ENCODE peak calls at places on chromosomes 16 and 17, in eight cellular contexts. G is uterus, X is stomach, C is left lung, R is A549, Y is mucosa of descending colon, L is transverse colon, D is testis. F is an unnamed sample. For H3K9me3 and H3K4me1, the result is how much of the 10 kb centered on the place peaks cover.

GRCh38 chr17:17765359-17765758 is 71.4 kb downstream of the SREBF1 start:
- DNase-seq in G (no peak), X (no peak), C (no peak), R (no peak), Y (no peak), L (no peak), D (no peak), F (no peak)

GRCh38 chr16:84922351-84923135 is 88.8 kb downstream of the ZDHHC7 start:
- DNase-seq in G (peak), X (peak), C (no peak), R (no peak), Y (peak), L (peak), D (peak), F (peak)

GRCh38 chr16:86521236-86522197 is 11.2 kb downstream of the FOXF1 start:
- DNase-seq in G (no peak), X (no peak), C (peak), R (no peak), Y (no peak), L (no peak), D (no peak), F (no peak)

GRCh38 chr17:80957461-80957941 is 34.1 kb upstream of the CHMP6 start:
- DNase-seq in G (no peak), X (no peak), C (peak), R (no peak), Y (no peak), L (no peak), D (no peak), F (no peak)

GRCh38 chr17:76432712-76433336 is 20.1 kb downstream of the UBE2O start:
- DNase-seq in G (no peak), X (no peak), C (no peak), R (peak), Y (no peak), L (no peak), D (no peak), F (no peak)

GRCh38 chr17:78979780-78980623 is at the start of gene LGALS3BP:
- DNase-seq in G (peak), X (peak), C (peak), R (peak), Y (peak), L (peak), D (peak), F (peak)

GRCh38 chr16:2388875-2389433 is 40.3 kb upstream of the CCNF start:
- DNase-seq in G (no peak), X (peak), C (no peak), R (peak), Y (no peak), L (peak), D (no peak), F (no peak)

GRCh38 chr16:66131156-66131807 is 235.2 kb upstream of the CDH5 start:
- DNase-seq in G (no peak), X (no peak), C (no peak), R (no peak), Y (no peak), L (no peak), D (no peak), F (no peak)

GRCh38 chr16:31451681-31452351 is 7.5 kb upstream of the ARMC5 start:
- DNase-seq in G (no peak), X (peak), C (no peak), R (peak), Y (peak), L (no peak), D (peak), F (peak)

GRCh38 chr16:77276686-77277085 is 77.5 kb downstream of the SYCE1L start:
- DNase-seq in G (no peak), X (no peak), C (no peak), R (no peak), Y (no peak), L (no peak), D (no peak), F (no peak)

GRCh38 chr17:32490101-32490482 is 3.3 kb downstream of the CDK5R1 start:
- DNase-seq in G (no peak), X (no peak), C (no peak), R (no peak), Y (no peak), L (no peak), D (no peak), F (no peak)

GRCh38 chr17:9173386-9173983 is 152.2 kb downstream of the NTN1 start:
- DNase-seq in G (no peak), X (no peak), C (no peak), R (no peak), Y (no peak), L (no peak), D (no peak), F (no peak)

GRCh38 chr17:14125518-14126125 is 56.3 kb downstream of the COX10 start:
- DNase-seq in G (no peak), X (no peak), C (no peak), R (no peak), Y (no peak), L (no peak), D (no peak), F (no peak)

GRCh38 chr17:6546069-6546718 is 10.2 kb downstream of the PITPNM3 start:
- DNase-seq in G (no peak), X (no peak), C (no peak), R (no peak), Y (no peak), L (no peak), D (no peak), F (no peak)

GRCh38 chr16:4511441-4512082 is 27.0 kb downstream of the CDIP1 start:
- DNase-seq in G (no peak), X (peak), C (no peak), R (peak), Y (peak), L (peak), D (peak), F (peak)

GRCh38 chr16:8639694-8640093 is 18.2 kb downstream of the METTL22 start:
- DNase-seq in G (no peak), X (no peak), C (no peak), R (no peak), Y (no peak), L (no peak), D (no peak), F (no peak)

GRCh38 chr16:28012031-28012445 is 51.5 kb downstream of the GSG1L start:
- DNase-seq in G (no peak), X (no peak), C (no peak), R (no peak), Y (no peak), L (no peak), D (no peak), F (peak)

GRCh38 chr17:64554028-64554637 is 47.4 kb downstream of the CEP95 start:
- DNase-seq in G (no peak), X (no peak), C (no peak), R (no peak), Y (no peak), L (no peak), D (no peak), F (no peak)

GRCh38 chr17:17959520-17960361 is 12.5 kb downstream of the TOM1L2 start:
- DNase-seq in G (no peak), X (no peak), C (no peak), R (peak), Y (no peak), L (no peak), D (no peak), F (no peak)

GRCh38 chr17:82684207-82684903 is 14.1 kb downstream of the RAB40B start:
- DNase-seq in G (no peak), X (peak), C (no peak), R (peak), Y (peak), L (peak), D (no peak), F (no peak)

GRCh38 chr17:76983075-76983411 is 114.8 kb downstream of the MGAT5B start:
- DNase-seq in G (no peak), X (no peak), C (no peak), R (no peak), Y (no peak), L (no peak), D (no peak), F (no peak)

GRCh38 chr17:45316271-45317112 is at the start of gene MAP3K14:
- DNase-seq in G (peak), X (peak), C (peak), R (peak), Y (peak), L (peak), D (peak), F (peak)

GRCh38 chr17:35578929-35579448 is 618 bp upstream of the PEX12 start:
- DNase-seq in G (no peak), X (no peak), C (no peak), R (no peak), Y (no peak), L (no peak), D (no peak), F (no peak)

GRCh38 chr17:77649717-77650211 is 308.7 kb upstream of the TNRC6C start:
- DNase-seq in G (no peak), X (no peak), C (no peak), R (peak), Y (no peak), L (no peak), D (no peak), F (no peak)

GRCh38 chr17:55161935-55162555 is 102.7 kb upstream of the HLF start:
- DNase-seq in G (no peak), X (no peak), C (no peak), R (peak), Y (no peak), L (no peak), D (no peak), F (no peak)

GRCh38 chr16:83781-84615 is 6.0 kb downstream of the MPG start:
- DNase-seq in G (no peak), X (no peak), C (no peak), R (no peak), Y (no peak), L (no peak), D (no peak), F (no peak)

GRCh38 chr16:74817851-74818250 is 43.2 kb upstream of the FA2H start:
- DNase-seq in G (no peak), X (no peak), C (no peak), R (no peak), Y (no peak), L (no peak), D (no peak), F (no peak)

GRCh38 chr17:33192961-33193911 is 99.9 kb downstream of the ASIC2 start:
- DNase-seq in G (no peak), X (no peak), C (no peak), R (no peak), Y (no peak), L (no peak), D (no peak), F (no peak)

GRCh38 chr16:49637511-49637910 is 218.4 kb downstream of the ZNF423 start:
- DNase-seq in G (no peak), X (no peak), C (no peak), R (no peak), Y (no peak), L (no peak), D (no peak), F (no peak)

GRCh38 chr17:8125196-8125946 is 1.5 kb upstream of the HES7 start:
- DNase-seq in G (peak), X (peak), C (peak), R (peak), Y (peak), L (peak), D (peak), F (peak)

GRCh38 chr17:58666858-58667267 is 25.0 kb downstream of the TEX14 start:
- DNase-seq in G (peak), X (peak), C (peak), R (peak), Y (peak), L (peak), D (peak), F (peak)

GRCh38 chr17:22464041-22464440 is 771.7 kb downstream of the KCNJ18 start:
- DNase-seq in G (no peak), X (no peak), C (no peak), R (no peak), Y (no peak), L (no peak), D (no peak), F (no peak)
- H3K9me3 ChIP-seq in G (under half), X (under half), C (under half), R (under half), Y (half or more), L (under half), D (under half), F (under half)

GRCh38 chr16:52912565-52913173 is 140.0 kb downstream of the CHD9NB start:
- DNase-seq in G (no peak), X (peak), C (peak), R (peak), Y (peak), L (peak), D (peak), F (peak)

GRCh38 chr16:52914428-52914827 is 138.3 kb downstream of the CHD9NB start:
- DNase-seq in G (no peak), X (no peak), C (no peak), R (no peak), Y (no peak), L (no peak), D (no peak), F (no peak)
- H3K4me3 ChIP-seq in G (no peak), X (no peak), C (no peak), R (no peak), Y (no peak), L (no peak), D (no peak), F (no peak)

DNA sequence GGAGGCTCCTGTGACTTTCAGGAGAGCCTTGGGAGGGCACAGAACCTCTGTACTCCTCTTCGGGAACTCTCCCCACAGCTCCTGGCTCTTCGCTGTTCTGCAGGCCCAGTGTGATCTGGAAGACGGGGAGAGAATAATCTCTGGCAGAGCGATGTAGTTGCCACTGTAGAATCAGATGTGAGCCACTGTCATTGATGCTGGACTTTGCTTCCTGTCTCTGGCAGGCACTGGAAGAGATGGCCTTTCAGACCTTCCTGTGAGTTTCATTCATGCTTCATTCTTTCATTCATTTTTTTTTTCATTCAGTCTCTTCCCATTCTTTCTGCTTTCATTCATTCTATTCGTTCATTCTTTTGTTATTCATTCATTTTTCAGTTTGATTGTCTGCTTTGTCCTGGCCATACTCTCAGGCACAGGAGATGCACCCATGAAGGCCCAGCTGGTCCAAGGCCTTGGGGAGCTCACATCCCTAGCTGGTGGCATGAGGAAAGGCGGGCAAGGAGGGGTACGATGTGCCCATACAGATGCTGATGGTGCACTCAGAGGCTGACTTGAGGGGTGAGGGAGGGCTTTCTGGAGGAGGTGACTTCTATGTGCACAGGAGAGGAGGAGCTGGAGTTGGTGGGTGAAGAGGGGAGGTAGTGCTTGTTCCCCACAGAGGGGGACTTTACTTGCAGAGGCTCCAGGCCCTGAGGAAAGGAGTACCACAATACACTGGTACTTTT is 44.2 kb downstream of the CMIP start:
- DNase-seq in G (no peak), X (no peak), C (no peak), R (no peak), Y (no peak), L (no peak), D (no peak), F (no peak)
- H3K4me1 ChIP-seq in G (under half), X (half or more), C (under half), R (half or more), Y (under half), L (half or more), D (under half), F (under half)

GRCh38 chr17:67993998-67994361 is 2.3 kb downstream of the C17orf58 start:
- DNase-seq in G (no peak), X (no peak), C (no peak), R (no peak), Y (no peak), L (no peak), D (no peak), F (no peak)

GRCh38 chr17:67995568-67996191 is 589 bp downstream of the C17orf58 start:
- DNase-seq in G (peak), X (peak), C (no peak), R (no peak), Y (peak), L (peak), D (no peak), F (peak)

GRCh38 chr17:67994827-67995567 is 1.3 kb downstream of the C17orf58 start:
- DNase-seq in G (peak), X (peak), C (no peak), R (peak), Y (no peak), L (no peak), D (no peak), F (peak)

GRCh38 chr17:67992541-67993152 is 3.6 kb downstream of the C17orf58 start:
- DNase-seq in G (no peak), X (no peak), C (no peak), R (no peak), Y (no peak), L (no peak), D (no peak), F (no peak)

DNA sequence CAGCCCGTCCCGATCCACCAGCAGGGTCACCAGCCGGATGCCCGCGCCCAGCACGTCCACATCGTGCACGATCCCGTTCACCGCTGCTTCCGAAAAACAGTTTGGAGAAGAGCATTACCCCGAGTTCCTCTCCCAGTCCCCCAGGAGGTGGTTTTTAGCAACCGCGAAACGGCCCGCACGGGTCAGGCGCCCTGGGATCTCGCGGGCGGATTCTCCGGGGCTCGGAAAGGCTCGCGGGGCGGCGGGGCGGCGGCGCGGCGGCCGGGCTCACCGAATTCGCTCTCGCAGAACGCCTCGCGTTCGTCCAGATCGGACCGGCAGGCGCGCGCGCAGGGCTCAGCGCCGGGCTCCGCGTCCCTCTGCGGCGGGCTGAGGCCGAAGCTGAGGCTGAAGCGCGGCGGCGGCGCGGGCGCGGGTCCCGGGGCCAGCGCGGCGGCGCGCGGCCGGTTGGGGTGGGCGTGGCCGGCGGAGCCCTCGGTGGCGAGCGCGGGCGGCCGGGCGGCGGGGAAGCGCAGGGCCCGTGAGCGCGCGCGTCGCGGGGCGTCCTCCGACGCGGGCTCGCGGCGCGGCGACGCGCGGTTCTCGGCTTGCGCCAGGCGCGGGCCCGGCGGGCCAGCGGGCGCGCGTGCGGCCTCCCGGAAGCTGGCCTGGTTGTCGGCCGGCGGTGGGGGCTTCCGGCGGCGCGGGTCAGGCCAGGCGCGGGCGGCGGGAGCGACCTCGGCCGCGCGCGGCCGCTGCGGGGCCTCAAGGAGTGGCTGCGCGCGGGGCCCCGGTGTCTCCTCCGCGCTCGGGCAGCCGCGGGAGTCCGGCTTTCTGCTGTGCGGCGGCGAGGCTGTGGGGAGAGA is 2.9 kb downstream of the C17orf58 start:
- DNase-seq in G (peak), X (peak), C (peak), R (peak), Y (peak), L (peak), D (peak), F (peak)
- H3K9me3 ChIP-seq in G (under half), X (under half), C (under half), R (under half), Y (under half), L (under half), D (under half), F (under half)

DNA sequence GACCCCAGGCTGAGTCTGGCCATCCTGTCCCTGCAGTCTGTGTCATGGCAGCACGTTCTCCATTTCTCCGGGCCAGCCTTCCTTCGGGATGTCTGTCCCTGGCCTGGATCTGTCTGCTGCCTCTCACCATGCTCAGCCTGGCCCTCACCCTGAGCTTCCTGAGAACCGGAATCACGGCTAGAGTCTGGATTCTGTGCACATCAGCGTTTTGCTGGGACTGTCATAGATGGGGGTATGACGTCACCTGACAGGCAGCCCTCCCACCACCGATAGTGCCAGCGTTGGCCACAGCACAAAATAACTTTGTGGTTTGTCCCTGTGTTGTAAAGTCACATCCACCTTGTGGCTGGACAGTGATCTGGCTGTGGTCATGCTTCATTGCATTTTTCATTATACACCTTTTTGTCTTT is 59.2 kb downstream of the B9D1 start:
- DNase-seq in G (no peak), X (no peak), C (no peak), R (no peak), Y (no peak), L (no peak), D (no peak), F (peak)
- H3K4me3 ChIP-seq in G (no peak), X (no peak), C (no peak), R (no peak), Y (no peak), L (no peak), D (no peak), F (no peak)

GRCh38 chr16:89261691-89262563 is 44.4 kb downstream of the ZNF778 start:
- DNase-seq in G (no peak), X (peak), C (peak), R (no peak), Y (no peak), L (no peak), D (peak), F (no peak)

GRCh38 chr16:89256651-89257254 is 39.2 kb downstream of the ZNF778 start:
- DNase-seq in G (no peak), X (peak), C (peak), R (no peak), Y (peak), L (peak), D (no peak), F (peak)

GRCh38 chr16:89257281-89257731 is 39.8 kb downstream of the ZNF778 start:
- DNase-seq in G (no peak), X (no peak), C (peak), R (no peak), Y (no peak), L (no peak), D (no peak), F (peak)

GRCh38 chr16:89253548-89254287 is 36.2 kb downstream of the ZNF778 start:
- DNase-seq in G (no peak), X (no peak), C (no peak), R (no peak), Y (no peak), L (no peak), D (no peak), F (no peak)

DNA sequence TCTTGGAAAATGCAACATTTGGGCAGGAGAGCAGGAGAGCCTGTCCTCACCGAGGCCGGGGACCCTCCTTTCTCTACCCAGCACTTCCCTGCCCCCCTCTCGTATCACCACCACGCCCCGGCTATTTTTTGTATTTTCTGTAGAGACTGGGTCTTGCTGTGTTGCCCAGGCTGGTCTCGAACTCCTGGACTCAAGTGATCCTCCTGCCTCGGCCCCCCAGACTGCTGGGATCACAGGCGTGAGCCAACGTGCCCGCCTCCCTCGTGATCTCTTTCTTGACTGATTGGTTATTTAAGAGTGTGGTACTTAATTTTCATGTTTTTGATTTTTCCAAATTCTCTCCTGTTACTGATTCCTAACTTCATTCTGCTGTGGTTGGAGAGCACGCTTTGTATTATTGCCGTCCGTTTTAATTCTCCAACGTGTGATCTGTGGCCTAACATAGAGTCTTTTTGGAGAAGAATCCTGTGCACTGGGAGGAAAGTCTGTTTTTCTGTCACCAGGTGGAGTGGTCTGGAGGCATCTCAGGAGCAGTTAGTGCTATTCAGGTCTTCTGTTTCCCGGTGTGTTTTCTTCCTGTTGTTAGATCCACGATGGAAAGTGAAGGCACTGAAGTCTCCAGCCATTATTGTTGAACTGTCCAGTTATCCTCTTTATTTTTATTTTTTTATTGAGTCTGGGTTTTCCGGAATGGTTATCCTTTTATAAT is 40.4 kb downstream of the ZNF778 start:
- DNase-seq in G (no peak), X (no peak), C (no peak), R (no peak), Y (no peak), L (no peak), D (no peak), F (no peak)
- H3K4me1 ChIP-seq in G (under half), X (under half), C (under half), R (under half), Y (under half), L (under half), D (under half), F (under half)

F was measured in adrenal gland.